ENCODE peak calls at places on chromosomes 1 and 21, in six cellular contexts. Y, Z, X, V, C and W are unnamed samples.

GRCh38 chr21:44802396-44803153 is 955 bp upstream of the UBE2G2 start:
- DNase-seq in X (peak), Z (peak), C (no peak), V (peak), Y (no peak), W (peak)

GRCh38 chr21:41864311-41865001 is 14.7 kb downstream of the PRDM15 start:
- DNase-seq in Y (no peak), C (no peak), Z (no peak), X (no peak), V (no peak), W (no peak)

GRCh38 chr1:111847519-111847918 is 91.8 kb downstream of the DDX20 start:
- DNase-seq in X (no peak), Z (no peak), Y (no peak), C (no peak), V (no peak), W (no peak)

GRCh38 chr1:116951175-116951935 is 41.6 kb downstream of the PTGFRN start:
- DNase-seq in V (peak), C (no peak), X (peak), Y (peak), Z (no peak), W (peak)

GRCh38 chr1:42739753-42740700 is at the start of gene CLDN19:
- DNase-seq in V (no peak), C (no peak), Y (no peak), Z (peak), X (no peak), W (no peak)

GRCh38 chr1:107477233-107477632 is 336.4 kb downstream of the NTNG1 start:
- DNase-seq in V (no peak), Y (no peak), C (no peak), X (no peak), Z (no peak), W (no peak)

GRCh38 chr1:30471307-30471706 is 252.1 kb downstream of the MATN1 start:
- DNase-seq in Z (no peak), C (no peak), V (peak), X (no peak), Y (no peak), W (no peak)

GRCh38 chr1:9595156-9595967 is 6.7 kb downstream of the TMEM201 start:
- DNase-seq in X (no peak), C (no peak), Y (no peak), Z (no peak), V (no peak), W (no peak)

GRCh38 chr1:17567582-17567981 is 28.1 kb downstream of the ARHGEF10L start:
- DNase-seq in V (no peak), Y (peak), Z (peak), C (no peak), X (no peak), W (peak)

GRCh38 chr1:15902882-15903281 is 55.4 kb downstream of the SPEN start:
- DNase-seq in X (peak), V (peak), Z (peak), C (no peak), Y (peak), W (peak)

GRCh38 chr1:203250936-203251335 is 21.5 kb upstream of the CHIT1 start:
- DNase-seq in Y (no peak), V (no peak), Z (no peak), X (peak), C (no peak), W (no peak)

GRCh38 chr21:33840771-33841170 is 74.8 kb downstream of the ATP5PO start:
- DNase-seq in X (no peak), Z (no peak), Y (no peak), V (no peak), C (no peak), W (peak)

GRCh38 chr1:216531308-216532239 is 108.3 kb upstream of the USH2A start:
- DNase-seq in Y (peak), C (no peak), X (peak), Z (peak), V (peak), W (peak)

GRCh38 chr1:171787686-171788480 is 6.4 kb downstream of the METTL13 start:
- DNase-seq in Z (no peak), C (no peak), X (peak), V (no peak), Y (no peak), W (no peak)

GRCh38 chr1:169546087-169546995 is 39.9 kb downstream of the F5 start:
- DNase-seq in C (peak), X (peak), Y (peak), Z (peak), V (peak), W (peak)

GRCh38 chr1:51953079-51953478 is 37.4 kb downstream of the RAB3B start:
- DNase-seq in Y (no peak), X (no peak), C (no peak), V (no peak), Z (no peak), W (no peak)

GRCh38 chr1:39328722-39329121 is 124.2 kb downstream of the MACF1 start:
- DNase-seq in Z (no peak), V (no peak), X (no peak), C (no peak), Y (no peak), W (no peak)

GRCh38 chr1:31855038-31855845 is 39.4 kb upstream of the SPOCD1 start:
- DNase-seq in Z (peak), V (peak), X (peak), C (no peak), Y (peak), W (peak)